ENCODE peak calls at places on chromosomes 2 and 18, in ten cellular contexts. One of them, this sample, is unnamed.

GRCh38 chr2:36653967-36654694 is 42.4 kb upstream of the VIT start:
- DNase-seq in astrocyte of the spinal cord: no peak
- DNase-seq in HuH-7.5: no peak
- DNase-seq in heart left ventricle: no peak
- DNase-seq in AG08396: no peak
- DNase-seq in heart right ventricle: no peak
- DNase-seq in smooth muscle cell of the brain vasculature: no peak
- DNase-seq in NCI-H2171: no peak
- DNase-seq in omental fat pad: no peak
- DNase-seq in GM12892: no peak
- DNase-seq in this sample: no peak

GRCh38 chr18:49875783-49876182 is 62.5 kb upstream of the ACAA2 start:
- DNase-seq in astrocyte of the spinal cord: no peak
- DNase-seq in HuH-7.5: no peak
- DNase-seq in heart left ventricle: no peak
- DNase-seq in AG08396: no peak
- DNase-seq in heart right ventricle: no peak
- DNase-seq in smooth muscle cell of the brain vasculature: no peak
- DNase-seq in NCI-H2171: peak; percentile 34
- DNase-seq in omental fat pad: no peak
- DNase-seq in GM12892: no peak
- DNase-seq in this sample: no peak

GRCh38 chr2:120864981-120865380 is 129.3 kb downstream of the GLI2 start:
- DNase-seq in astrocyte of the spinal cord: peak; percentile 68
- DNase-seq in HuH-7.5: no peak
- DNase-seq in heart left ventricle: peak; percentile 9
- DNase-seq in AG08396: peak; percentile 57
- DNase-seq in heart right ventricle: no peak
- DNase-seq in smooth muscle cell of the brain vasculature: no peak
- DNase-seq in NCI-H2171: no peak
- DNase-seq in omental fat pad: no peak
- DNase-seq in GM12892: no peak
- DNase-seq in this sample: no peak

GRCh38 chr2:39537150-39537549 is 100.1 kb upstream of the MAP4K3 start:
- DNase-seq in astrocyte of the spinal cord: no peak
- DNase-seq in HuH-7.5: no peak
- DNase-seq in heart left ventricle: no peak
- DNase-seq in AG08396: no peak
- DNase-seq in heart right ventricle: no peak
- DNase-seq in smooth muscle cell of the brain vasculature: no peak
- DNase-seq in NCI-H2171: no peak
- DNase-seq in omental fat pad: no peak
- DNase-seq in GM12892: no peak
- DNase-seq in this sample: no peak

GRCh38 chr2:740446-741293 is 63.5 kb upstream of the TMEM18 start:
- DNase-seq in astrocyte of the spinal cord: peak; percentile 99
- DNase-seq in HuH-7.5: peak; percentile 71
- DNase-seq in heart left ventricle: peak; percentile 91
- DNase-seq in AG08396: peak; percentile 65
- DNase-seq in heart right ventricle: peak; percentile 77
- DNase-seq in smooth muscle cell of the brain vasculature: peak; percentile 99
- DNase-seq in NCI-H2171: peak; percentile 97
- DNase-seq in omental fat pad: peak; percentile 70
- DNase-seq in GM12892: no peak
- DNase-seq in this sample: no peak

GRCh38 chr18:72470391-72470790 is 73.8 kb downstream of the CBLN2 start:
- DNase-seq in astrocyte of the spinal cord: peak; percentile 33
- DNase-seq in HuH-7.5: no peak
- DNase-seq in heart left ventricle: no peak
- DNase-seq in AG08396: no peak
- DNase-seq in heart right ventricle: no peak
- DNase-seq in smooth muscle cell of the brain vasculature: no peak
- DNase-seq in NCI-H2171: no peak
- DNase-seq in omental fat pad: no peak
- DNase-seq in GM12892: no peak
- DNase-seq in this sample: no peak

GRCh38 chr2:110869472-110870446 is 137.4 kb downstream of the ACOXL start:
- DNase-seq in astrocyte of the spinal cord: peak; percentile 37
- DNase-seq in HuH-7.5: no peak
- DNase-seq in heart left ventricle: no peak
- DNase-seq in AG08396: no peak
- DNase-seq in heart right ventricle: no peak
- DNase-seq in smooth muscle cell of the brain vasculature: no peak
- DNase-seq in NCI-H2171: no peak
- DNase-seq in omental fat pad: no peak
- DNase-seq in GM12892: no peak
- DNase-seq in this sample: no peak

GRCh38 chr2:215970425-215970824 is 42.9 kb downstream of the MREG start:
- DNase-seq in astrocyte of the spinal cord: peak; percentile 22
- DNase-seq in HuH-7.5: no peak
- DNase-seq in heart left ventricle: no peak
- DNase-seq in AG08396: peak; percentile 21
- DNase-seq in heart right ventricle: no peak
- DNase-seq in smooth muscle cell of the brain vasculature: no peak
- DNase-seq in NCI-H2171: no peak
- DNase-seq in omental fat pad: no peak
- DNase-seq in GM12892: no peak
- DNase-seq in this sample: no peak

GRCh38 chr2:71558300-71559051 is 105.1 kb downstream of the DYSF start:
- DNase-seq in astrocyte of the spinal cord: peak; percentile 12
- DNase-seq in HuH-7.5: no peak
- DNase-seq in heart left ventricle: no peak
- DNase-seq in AG08396: no peak
- DNase-seq in heart right ventricle: no peak
- DNase-seq in smooth muscle cell of the brain vasculature: no peak
- DNase-seq in NCI-H2171: no peak
- DNase-seq in omental fat pad: no peak
- DNase-seq in GM12892: no peak
- DNase-seq in this sample: no peak

GRCh38 chr2:19131871-19132270 is 226.6 kb downstream of the OSR1 start:
- DNase-seq in astrocyte of the spinal cord: no peak
- DNase-seq in HuH-7.5: no peak
- DNase-seq in heart left ventricle: no peak
- DNase-seq in AG08396: no peak
- DNase-seq in heart right ventricle: no peak
- DNase-seq in smooth muscle cell of the brain vasculature: no peak
- DNase-seq in NCI-H2171: no peak
- DNase-seq in omental fat pad: no peak
- DNase-seq in GM12892: no peak
- DNase-seq in this sample: no peak

GRCh38 chr18:3898866-3899613 is 449.1 kb downstream of the TGIF1 start:
- DNase-seq in astrocyte of the spinal cord: no peak
- DNase-seq in HuH-7.5: no peak
- DNase-seq in heart left ventricle: no peak
- DNase-seq in AG08396: no peak
- DNase-seq in heart right ventricle: no peak
- DNase-seq in smooth muscle cell of the brain vasculature: no peak
- DNase-seq in NCI-H2171: peak; percentile 53
- DNase-seq in omental fat pad: no peak
- DNase-seq in GM12892: no peak
- DNase-seq in this sample: no peak

GRCh38 chr18:58135170-58135569 is 91.1 kb downstream of the NEDD4L start:
- DNase-seq in astrocyte of the spinal cord: peak; percentile 95
- DNase-seq in HuH-7.5: no peak
- DNase-seq in heart left ventricle: no peak
- DNase-seq in AG08396: peak; percentile 75
- DNase-seq in heart right ventricle: no peak
- DNase-seq in smooth muscle cell of the brain vasculature: peak; percentile 58
- DNase-seq in NCI-H2171: no peak
- DNase-seq in omental fat pad: no peak
- DNase-seq in GM12892: no peak
- DNase-seq in this sample: peak; percentile 25

GRCh38 chr18:13337369-13337768 is 118.8 kb downstream of the LDLRAD4 start:
- DNase-seq in astrocyte of the spinal cord: no peak
- DNase-seq in HuH-7.5: no peak
- DNase-seq in heart left ventricle: no peak
- DNase-seq in AG08396: no peak
- DNase-seq in heart right ventricle: no peak
- DNase-seq in smooth muscle cell of the brain vasculature: no peak
- DNase-seq in NCI-H2171: no peak
- DNase-seq in omental fat pad: no peak
- DNase-seq in GM12892: no peak
- DNase-seq in this sample: no peak

GRCh38 chr2:5673148-5673860 is 18.9 kb upstream of the SOX11 start:
- DNase-seq in astrocyte of the spinal cord: no peak
- DNase-seq in HuH-7.5: no peak
- DNase-seq in heart left ventricle: no peak
- DNase-seq in AG08396: no peak
- DNase-seq in heart right ventricle: no peak
- DNase-seq in smooth muscle cell of the brain vasculature: no peak
- DNase-seq in NCI-H2171: peak; percentile 86
- DNase-seq in omental fat pad: no peak
- DNase-seq in GM12892: no peak
- DNase-seq in this sample: no peak

GRCh38 chr2:30608643-30609042 is 161.6 kb downstream of the LCLAT1 start:
- DNase-seq in astrocyte of the spinal cord: no peak
- DNase-seq in HuH-7.5: no peak
- DNase-seq in heart left ventricle: no peak
- DNase-seq in AG08396: no peak
- DNase-seq in heart right ventricle: no peak
- DNase-seq in smooth muscle cell of the brain vasculature: no peak
- DNase-seq in NCI-H2171: no peak
- DNase-seq in omental fat pad: no peak
- DNase-seq in GM12892: no peak
- DNase-seq in this sample: no peak

GRCh38 chr2:1927896-1928568 is 183.7 kb upstream of the PXDN start:
- DNase-seq in astrocyte of the spinal cord: no peak
- DNase-seq in HuH-7.5: no peak
- DNase-seq in heart left ventricle: no peak
- DNase-seq in AG08396: no peak
- DNase-seq in heart right ventricle: no peak
- DNase-seq in smooth muscle cell of the brain vasculature: no peak
- DNase-seq in NCI-H2171: no peak
- DNase-seq in omental fat pad: no peak
- DNase-seq in GM12892: no peak
- DNase-seq in this sample: no peak

GRCh38 chr2:171347158-171347557 is 86.6 kb downstream of the METTL8 start:
- DNase-seq in astrocyte of the spinal cord: peak; percentile 34
- DNase-seq in HuH-7.5: no peak
- DNase-seq in heart left ventricle: no peak
- DNase-seq in AG08396: peak; percentile 9
- DNase-seq in heart right ventricle: no peak
- DNase-seq in smooth muscle cell of the brain vasculature: no peak
- DNase-seq in NCI-H2171: no peak
- DNase-seq in omental fat pad: no peak
- DNase-seq in GM12892: no peak
- DNase-seq in this sample: no peak

GRCh38 chr18:48667276-48668254 is 128.7 kb downstream of the CTIF start:
- DNase-seq in astrocyte of the spinal cord: peak; percentile 46
- DNase-seq in HuH-7.5: no peak
- DNase-seq in heart left ventricle: no peak
- DNase-seq in AG08396: no peak
- DNase-seq in heart right ventricle: no peak
- DNase-seq in smooth muscle cell of the brain vasculature: no peak
- DNase-seq in NCI-H2171: peak; percentile 95
- DNase-seq in omental fat pad: no peak
- DNase-seq in GM12892: no peak
- DNase-seq in this sample: no peak

GRCh38 chr2:42980764-42981416 is 188.5 kb upstream of the HAAO start:
- DNase-seq in astrocyte of the spinal cord: no peak
- DNase-seq in HuH-7.5: no peak
- DNase-seq in heart left ventricle: no peak
- DNase-seq in AG08396: no peak
- DNase-seq in heart right ventricle: no peak
- DNase-seq in smooth muscle cell of the brain vasculature: no peak
- DNase-seq in NCI-H2171: no peak
- DNase-seq in omental fat pad: no peak
- DNase-seq in GM12892: no peak
- DNase-seq in this sample: no peak

This sample was measured in immature natural killer cell.